ENCODE peak calls at places on chromosomes 16 and 17, in five cellular contexts. One of them, this sample, is unnamed.

GRCh38 chr16:30458561-30459394 is 13.1 kb upstream of the SEPHS2 start:
- DNase-seq in brain microvascular endothelial cell: no peak
- DNase-seq in thoracic aorta: no peak
- DNase-seq in lower lobe of right lung: peak
- DNase-seq in testis: no peak
- DNase-seq in this sample: peak

GRCh38 chr17:80296221-80296620 is 35.6 kb downstream of the RNF213 start:
- DNase-seq in brain microvascular endothelial cell: no peak
- DNase-seq in thoracic aorta: no peak
- DNase-seq in lower lobe of right lung: peak
- DNase-seq in testis: peak
- DNase-seq in this sample: no peak

GRCh38 chr17:60169921-60170817 is 20.4 kb downstream of the CA4 start:
- DNase-seq in brain microvascular endothelial cell: no peak
- DNase-seq in thoracic aorta: no peak
- DNase-seq in lower lobe of right lung: no peak
- DNase-seq in testis: no peak
- DNase-seq in this sample: peak

GRCh38 chr16:53090271-53090590 is 35.4 kb downstream of the CHD9 start:
- DNase-seq in brain microvascular endothelial cell: no peak
- DNase-seq in thoracic aorta: no peak
- DNase-seq in lower lobe of right lung: no peak
- DNase-seq in testis: no peak
- DNase-seq in this sample: no peak

GRCh38 chr17:31571124-31571892 is 179.8 kb downstream of the RAB11FIP4 start:
- DNase-seq in brain microvascular endothelial cell: peak
- DNase-seq in thoracic aorta: peak
- DNase-seq in lower lobe of right lung: no peak
- DNase-seq in testis: peak
- DNase-seq in this sample: peak

GRCh38 chr16:19329932-19330331 is 44.4 kb downstream of the CLEC19A start:
- DNase-seq in brain microvascular endothelial cell: no peak
- DNase-seq in thoracic aorta: no peak
- DNase-seq in lower lobe of right lung: no peak
- DNase-seq in testis: no peak
- DNase-seq in this sample: no peak

GRCh38 chr17:57035971-57036481 is 49.0 kb upstream of the AKAP1 start:
- DNase-seq in brain microvascular endothelial cell: no peak
- DNase-seq in thoracic aorta: no peak
- DNase-seq in lower lobe of right lung: no peak
- DNase-seq in testis: no peak
- DNase-seq in this sample: peak

GRCh38 chr17:58344047-58344790 is 7.8 kb downstream of the SUPT4H1 start:
- DNase-seq in brain microvascular endothelial cell: no peak
- DNase-seq in thoracic aorta: no peak
- DNase-seq in lower lobe of right lung: no peak
- DNase-seq in testis: no peak
- DNase-seq in this sample: no peak

GRCh38 chr17:4329838-4330237 is 36.6 kb downstream of the UBE2G1 start:
- DNase-seq in brain microvascular endothelial cell: peak
- DNase-seq in thoracic aorta: no peak
- DNase-seq in lower lobe of right lung: no peak
- DNase-seq in testis: no peak
- DNase-seq in this sample: no peak

GRCh38 chr17:32277284-32277683 is 11.7 kb downstream of the RHBDL3 start:
- DNase-seq in brain microvascular endothelial cell: peak
- DNase-seq in thoracic aorta: no peak
- DNase-seq in lower lobe of right lung: no peak
- DNase-seq in testis: peak
- DNase-seq in this sample: no peak

GRCh38 chr17:8506145-8506544 is 70.5 kb downstream of the NDEL1 start:
- DNase-seq in brain microvascular endothelial cell: no peak
- DNase-seq in thoracic aorta: no peak
- DNase-seq in lower lobe of right lung: no peak
- DNase-seq in testis: no peak
- DNase-seq in this sample: no peak

DNA sequence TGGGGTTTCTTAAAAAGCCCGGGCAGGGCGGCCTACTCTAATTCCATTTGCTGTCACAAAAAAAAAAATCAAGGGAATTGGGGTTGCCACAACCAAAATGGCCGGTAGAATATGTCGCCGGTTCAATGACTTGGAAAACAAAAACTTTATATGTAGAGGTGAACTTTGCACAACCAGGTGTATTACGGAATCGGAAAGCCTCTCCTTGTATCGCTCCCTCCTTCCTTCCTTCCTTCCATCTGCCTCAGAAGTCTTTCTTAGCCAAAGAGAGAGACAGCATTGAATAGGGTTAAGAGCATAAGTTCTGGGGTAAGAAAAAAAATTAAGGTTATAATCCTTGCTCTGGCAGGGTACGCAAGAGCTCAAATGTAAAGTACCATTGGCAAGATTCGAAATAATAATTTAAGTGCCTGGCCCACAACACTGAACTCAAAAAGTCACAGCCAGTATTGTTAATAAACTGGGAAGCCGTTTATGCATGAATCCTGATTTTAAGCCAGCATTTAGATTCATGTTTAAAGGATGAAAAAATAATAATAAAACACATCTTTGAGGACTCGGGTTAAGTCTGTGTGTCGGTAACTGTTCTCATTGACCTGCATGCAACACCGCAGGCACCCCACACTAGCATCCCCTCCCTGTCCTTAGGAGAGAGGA is 524 bp upstream of the GLG1 start:
- DNase-seq in brain microvascular endothelial cell: no peak
- DNase-seq in thoracic aorta: no peak
- DNase-seq in lower lobe of right lung: no peak
- DNase-seq in testis: no peak
- DNase-seq in this sample: no peak
- H3K27ac ChIP-seq in brain microvascular endothelial cell: peak
- H3K27ac ChIP-seq in thoracic aorta: peak
- H3K27ac ChIP-seq in lower lobe of right lung: peak
- H3K27ac ChIP-seq in testis: peak
- H3K27ac ChIP-seq in this sample: peak

DNA sequence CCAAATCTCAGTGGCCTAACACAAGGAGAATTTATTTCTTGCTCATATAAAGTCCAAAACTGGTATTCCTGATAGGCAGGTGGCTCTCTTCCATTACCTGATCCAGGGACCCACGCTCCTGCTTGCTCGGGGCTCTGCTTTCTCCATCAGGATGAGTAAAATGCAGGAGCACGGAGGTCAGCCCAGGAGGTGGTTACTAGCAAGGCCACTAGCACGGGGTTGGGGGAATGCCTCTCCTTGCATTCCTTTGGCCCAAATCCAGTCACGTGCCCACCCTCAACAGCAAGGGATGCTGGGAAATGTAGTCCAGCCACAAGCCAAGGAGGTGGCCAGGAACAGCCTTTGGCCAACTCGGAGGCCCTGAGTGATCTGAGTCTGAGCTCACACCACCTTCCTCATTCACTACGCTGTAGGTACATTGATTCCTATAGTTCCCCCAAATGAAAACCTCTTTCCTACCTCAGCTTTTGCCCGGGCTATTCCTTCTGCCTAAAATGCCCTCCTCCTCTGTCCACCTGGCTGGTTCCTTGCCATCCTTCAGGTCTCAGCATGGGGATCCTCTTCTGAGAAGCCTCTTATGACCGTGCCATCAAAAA is 38.3 kb upstream of the HAPSTR1 start:
- DNase-seq in brain microvascular endothelial cell: peak
- DNase-seq in thoracic aorta: peak
- DNase-seq in lower lobe of right lung: peak
- DNase-seq in testis: peak
- DNase-seq in this sample: peak
- H3K4me3 ChIP-seq in brain microvascular endothelial cell: no peak
- H3K4me3 ChIP-seq in thoracic aorta: no peak
- H3K4me3 ChIP-seq in lower lobe of right lung: no peak
- H3K4me3 ChIP-seq in testis: no peak
- H3K4me3 ChIP-seq in this sample: no peak

DNA sequence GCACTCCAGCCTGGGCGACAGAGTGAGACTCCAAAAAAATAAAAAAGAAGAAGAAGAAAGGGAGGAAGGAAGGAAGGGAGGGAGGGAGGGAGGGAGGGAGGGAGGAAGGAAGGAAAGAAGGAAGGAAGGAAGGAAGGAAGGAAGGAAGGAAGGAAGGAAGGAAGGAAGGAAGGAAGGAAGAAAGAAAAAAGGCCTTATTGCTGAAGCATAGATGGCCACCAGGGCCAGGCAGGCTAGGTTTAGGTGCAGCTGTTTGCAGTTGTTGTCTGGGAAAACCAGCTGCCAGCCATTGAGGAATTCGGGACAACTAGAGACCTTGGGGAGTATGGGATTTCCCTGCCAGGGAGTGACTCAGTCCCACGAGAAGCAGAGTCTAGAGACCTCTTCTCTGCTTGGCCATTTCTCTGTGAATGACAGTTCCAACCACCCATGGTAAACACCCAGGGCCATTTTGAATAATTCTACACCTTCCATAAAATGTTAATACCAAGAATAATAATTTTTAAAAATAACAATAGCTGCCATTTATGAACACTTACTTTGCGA is 31.0 kb downstream of the SCNN1B start:
- DNase-seq in brain microvascular endothelial cell: no peak
- DNase-seq in thoracic aorta: no peak
- DNase-seq in lower lobe of right lung: no peak
- DNase-seq in testis: no peak
- DNase-seq in this sample: no peak
- H3K27ac ChIP-seq in brain microvascular endothelial cell: no peak
- H3K27ac ChIP-seq in thoracic aorta: no peak
- H3K27ac ChIP-seq in lower lobe of right lung: no peak
- H3K27ac ChIP-seq in testis: no peak
- H3K27ac ChIP-seq in this sample: no peak

GRCh38 chr16:88792078-88792550 is 7.1 kb upstream of the PIEZO1 start:
- DNase-seq in brain microvascular endothelial cell: no peak
- DNase-seq in thoracic aorta: no peak
- DNase-seq in lower lobe of right lung: no peak
- DNase-seq in testis: no peak
- DNase-seq in this sample: no peak
- H3K4me3 ChIP-seq in brain microvascular endothelial cell: no peak
- H3K4me3 ChIP-seq in thoracic aorta: no peak
- H3K4me3 ChIP-seq in lower lobe of right lung: no peak
- H3K4me3 ChIP-seq in testis: no peak
- H3K4me3 ChIP-seq in this sample: no peak